ENCODE peak calls at places on chromosomes 7 and 10, in eight cellular contexts. E is SJSA1, S is GM23248, V is heart left ventricle, K is body of pancreas, G is small intestine, Z is heart right ventricle, Q is cardiac muscle cell. L is an unnamed sample.
A peak's percentile ranks its signal among the peaks of the same experiment; 100 is the strongest.

GRCh38 chr7:47228386-47229014 is 353.4 kb downstream of the TNS3 start:
- DNase-seq in Q (no peak), K (no peak), V (no peak), G (no peak), E (no peak), S (no peak), Z (no peak), L (no peak)

GRCh38 chr10:47257396-47258120 is 42.4 kb upstream of the GDF10 start:
- DNase-seq in K (no peak), Z (no peak), G (peak; percentile 31), Q (no peak), S (peak; percentile 58), E (peak; percentile 71), V (no peak), L (no peak)

GRCh38 chr10:58280982-58281752 is 12.2 kb downstream of the CISD1 start:
- DNase-seq in E (peak; percentile 71), G (no peak), S (no peak), K (no peak), Q (no peak), Z (no peak), V (no peak), L (no peak)

GRCh38 chr10:61063911-61064310 is 119.9 kb upstream of the RHOBTB1 start:
- DNase-seq in Q (no peak), E (peak; percentile 21), K (no peak), V (no peak), Z (no peak), S (no peak), G (no peak), L (no peak)

GRCh38 chr10:11434323-11434722 is 177.1 kb downstream of the USP6NL start:
- DNase-seq in S (no peak), V (no peak), Q (no peak), G (no peak), K (no peak), E (no peak), Z (no peak), L (no peak)

GRCh38 chr10:12348870-12349627 is at the start of gene CAMK1D:
- DNase-seq in S (peak; percentile 73), G (peak; percentile 73), Z (peak; percentile 69), E (peak; percentile 70), V (peak; percentile 81), Q (peak; percentile 74), K (peak; percentile 88), L (peak; percentile 92)

GRCh38 chr10:122344741-122345258 is 29.7 kb upstream of the PLEKHA1 start:
- DNase-seq in V (peak; percentile 45), E (no peak), Z (no peak), K (no peak), G (peak; percentile 95), S (peak; percentile 54), Q (no peak), L (no peak)

GRCh38 chr7:27117687-27118491 is 12.7 kb downstream of the HOXA4 start:
- DNase-seq in S (no peak), G (no peak), Z (no peak), E (no peak), K (no peak), Q (no peak), V (no peak), L (no peak)

GRCh38 chr10:43968076-43968475 is 319.4 kb upstream of the ZNF32 start:
- DNase-seq in E (no peak), Z (no peak), K (no peak), G (no peak), S (no peak), V (no peak), Q (no peak), L (no peak)

GRCh38 chr10:131083915-131084790 is 227.4 kb downstream of the TCERG1L start:
- DNase-seq in S (no peak), K (no peak), V (no peak), Q (no peak), Z (no peak), E (no peak), G (no peak), L (no peak)

GRCh38 chr10:93357680-93358079 is 124.5 kb downstream of the MYOF start:
- DNase-seq in Q (peak; percentile 57), S (peak; percentile 62), E (no peak), G (peak; percentile 52), K (no peak), Z (no peak), V (no peak), L (no peak)

GRCh38 chr7:28812641-28813040 is 145.5 kb downstream of the TRIL start:
- DNase-seq in Q (no peak), G (no peak), V (no peak), K (no peak), S (no peak), Z (no peak), E (no peak), L (no peak)

GRCh38 chr10:70799124-70799523 is 13.9 kb upstream of the TBATA start:
- DNase-seq in Q (no peak), G (no peak), V (no peak), K (no peak), S (peak; percentile 61), E (no peak), Z (no peak), L (no peak)

GRCh38 chr10:113533801-113534200 is 19.1 kb upstream of the HABP2 start:
- DNase-seq in G (no peak), Q (no peak), E (no peak), V (no peak), K (no peak), S (no peak), Z (no peak), L (no peak)

GRCh38 chr10:133401981-133402725 is 8.2 kb downstream of the MTG1 start:
- DNase-seq in V (no peak), G (no peak), Q (no peak), S (no peak), E (no peak), Z (no peak), K (no peak), L (no peak)

GRCh38 chr7:98116656-98117461 is 10.2 kb downstream of the LMTK2 start:
- DNase-seq in S (peak; percentile 3), K (no peak), V (no peak), G (peak; percentile 59), Z (no peak), E (peak; percentile 86), Q (no peak), L (no peak)

DNA sequence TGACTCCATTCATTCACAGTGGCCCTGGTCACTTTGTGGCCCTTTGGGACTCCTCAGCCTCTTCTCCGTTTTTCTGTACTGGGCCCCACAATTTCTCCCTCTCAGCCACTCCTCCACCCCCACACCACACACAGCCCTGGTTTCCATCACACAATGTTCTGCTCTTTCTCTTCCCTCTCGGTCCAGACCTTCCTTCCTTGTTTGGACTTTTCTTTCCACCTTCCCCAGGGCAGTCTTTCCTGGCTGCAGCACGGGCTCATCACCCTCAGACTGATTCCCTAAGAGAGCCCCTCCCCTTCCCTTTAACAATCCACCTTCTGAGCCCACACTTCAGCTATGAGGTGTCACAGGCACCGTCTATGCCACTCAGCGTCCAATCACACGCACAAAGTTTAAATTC is 25.7 kb downstream of the CPXM2 start:
- DNase-seq in G (no peak), K (no peak), V (no peak), Q (no peak), Z (no peak), E (no peak), S (no peak), L (no peak)
- H3K27ac ChIP-seq in G (peak overlapping the region; percentile 65), K (no peak overlapping the region), V (no peak overlapping the region), Q (no peak overlapping the region), Z (no peak overlapping the region), E (no peak overlapping the region), S (no peak overlapping the region), L (peak overlapping the region; percentile 83)

GRCh38 chr7:51482976-51483375 is 166.4 kb upstream of the COBL start:
- DNase-seq in Q (no peak), Z (no peak), E (no peak), K (no peak), S (no peak), V (no peak), G (no peak), L (no peak)

GRCh38 chr7:51472873-51473272 is 156.3 kb upstream of the COBL start:
- DNase-seq in K (no peak), G (no peak), Q (no peak), V (no peak), Z (no peak), E (no peak), S (no peak), L (no peak)

GRCh38 chr7:51477323-51477722 is 160.7 kb upstream of the COBL start:
- DNase-seq in S (no peak), G (no peak), Q (no peak), Z (no peak), E (no peak), V (no peak), K (no peak), L (no peak)

GRCh38 chr7:51481421-51481820 is 164.8 kb upstream of the COBL start:
- DNase-seq in E (no peak), Z (no peak), K (no peak), G (no peak), Q (no peak), V (no peak), S (no peak), L (no peak)

DNA sequence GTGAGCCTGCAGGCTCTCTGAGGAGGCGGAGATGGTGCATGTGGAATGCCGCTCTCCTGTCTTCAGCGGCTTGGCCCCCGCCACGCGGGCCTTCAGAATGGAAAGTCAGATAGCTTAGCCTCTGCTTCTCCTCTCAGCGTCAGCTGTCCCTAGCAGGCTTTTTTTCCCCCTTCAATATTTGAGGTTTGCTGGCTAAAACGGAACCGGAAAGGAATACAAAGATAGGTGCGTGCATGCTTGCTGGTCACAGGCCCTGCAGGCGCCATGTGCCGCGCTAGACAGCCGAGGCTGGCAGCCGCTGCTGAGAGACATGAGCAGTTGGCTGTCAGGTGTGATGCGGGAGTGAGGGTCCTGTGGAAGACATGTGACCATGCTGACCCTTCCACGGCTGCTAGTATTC is 161.2 kb upstream of the COBL start:
- DNase-seq in Z (no peak), E (no peak), K (no peak), Q (no peak), S (no peak), G (no peak), V (no peak), L (no peak)
- H3K4me1 ChIP-seq in Z (no peaks in the 10 kb centered on the region), E (no peaks in the 10 kb centered on the region), K (no peaks in the 10 kb centered on the region), Q (no peaks in the 10 kb centered on the region), S (no peaks in the 10 kb centered on the region), G (no peaks in the 10 kb centered on the region), V (no peaks in the 10 kb centered on the region), L (no peaks in the 10 kb centered on the region)

DNA sequence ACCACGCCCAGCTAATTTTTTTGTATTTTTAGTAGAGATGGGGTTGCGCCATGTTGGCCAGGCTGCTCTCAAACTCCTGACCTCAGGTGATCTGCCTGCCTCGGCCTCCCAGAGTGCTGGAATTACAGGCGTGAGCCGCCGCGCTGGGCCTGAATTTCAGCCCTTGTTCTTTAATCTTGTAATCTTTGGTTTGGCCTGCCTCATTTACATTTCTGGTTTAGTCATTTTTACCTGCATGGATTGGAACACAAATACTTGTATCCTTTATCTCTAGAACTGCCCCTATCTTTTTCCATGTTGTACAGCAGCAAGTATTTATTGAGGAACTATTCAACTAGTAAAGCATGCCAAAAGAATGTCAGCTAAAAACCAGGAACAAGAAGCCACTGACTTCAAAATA is 195.6 kb upstream of the FRMD4A start:
- DNase-seq in G (no peak), Z (no peak), E (no peak), K (no peak), Q (no peak), S (no peak), V (no peak), L (no peak)
- H3K27ac ChIP-seq in G (no peak overlapping the region), Z (no peak overlapping the region), E (no peak overlapping the region), K (no peak overlapping the region), Q (no peak overlapping the region), S (no peak overlapping the region), V (no peak overlapping the region), L (no peak overlapping the region)

GRCh38 chr10:127254276-127254675 is 57.9 kb upstream of the INSYN2A start:
- DNase-seq in Q (no peak), E (no peak), Z (no peak), V (no peak), G (no peak), S (no peak), K (no peak), L (no peak)

GRCh38 chr10:127252818-127253217 is 56.4 kb upstream of the INSYN2A start:
- DNase-seq in Q (no peak), Z (no peak), K (no peak), E (no peak), G (no peak), V (no peak), S (no peak), L (no peak)
- H3K4me1 ChIP-seq in Q (no peaks in the 10 kb centered on the region), Z (peaks cover 8% of the 10 kb centered on the region), K (no peaks in the 10 kb centered on the region), E (no peaks in the 10 kb centered on the region), G (no peaks in the 10 kb centered on the region), V (no peaks in the 10 kb centered on the region), S (no peaks in the 10 kb centered on the region), L (no peaks in the 10 kb centered on the region)